ENCODE peak calls at places on chromosome 11, in seven cellular contexts. I is transverse colon; Q is HAP-1; N is CD8-positive, alpha-beta T cell; Z is neuronal stem cell; H is ovary; A is CD4-positive, alpha-beta memory T cell. G is an unnamed sample. For H3K9me3, the result is how much of the 10 kb centered on the place peaks cover.

GRCh38 chr11:19027829-19028595 is 32.5 kb downstream of the MRGPRX2 start:
- DNase-seq in I (no peak), Q (no peak), N (no peak), Z (no peak), H (no peak), A (no peak), G (no peak)

GRCh38 chr11:104795511-104796213 is 102.6 kb downstream of the CASP12 start:
- DNase-seq in I (no peak), Q (no peak), N (no peak), Z (no peak), H (no peak), A (no peak), G (no peak)

GRCh38 chr11:105968021-105968697 is 53.9 kb downstream of the MSANTD4 start:
- DNase-seq in I (no peak), Q (no peak), N (no peak), Z (no peak), H (no peak), A (no peak), G (no peak)

GRCh38 chr11:122104381-122104780 is 11.6 kb downstream of the BLID start:
- DNase-seq in I (no peak), Q (no peak), N (no peak), Z (no peak), H (no peak), A (no peak), G (no peak)

GRCh38 chr11:17401841-17402240 is 13.4 kb upstream of the KCNJ11 start:
- DNase-seq in I (no peak), Q (no peak), N (no peak), Z (no peak), H (no peak), A (no peak), G (no peak)

GRCh38 chr11:78525720-78526119 is 48.9 kb downstream of the NARS2 start:
- DNase-seq in I (no peak), Q (no peak), N (no peak), Z (no peak), H (no peak), A (no peak), G (no peak)

GRCh38 chr11:66187453-66187852 is 81.0 kb upstream of the RAB1B start:
- DNase-seq in I (no peak), Q (no peak), N (no peak), Z (no peak), H (no peak), A (no peak), G (no peak)

GRCh38 chr11:62061356-62062222 is 62.2 kb upstream of the INCENP start:
- DNase-seq in I (no peak), Q (no peak), N (no peak), Z (no peak), H (no peak), A (no peak), G (no peak)

GRCh38 chr11:84019576-84020194 is 733.5 kb upstream of the CCDC90B start:
- DNase-seq in I (no peak), Q (no peak), N (no peak), Z (no peak), H (no peak), A (no peak), G (no peak)

GRCh38 chr11:96154802-96155520 is 188.0 kb downstream of the MAML2 start:
- DNase-seq in I (no peak), Q (no peak), N (no peak), Z (no peak), H (no peak), A (no peak), G (no peak)

GRCh38 chr11:78933361-78933760 is 358.7 kb upstream of the NARS2 start:
- DNase-seq in I (no peak), Q (no peak), N (no peak), Z (no peak), H (no peak), A (no peak), G (no peak)

GRCh38 chr11:92888701-92889100 is 80.8 kb upstream of the MTNR1B start:
- DNase-seq in I (no peak), Q (no peak), N (no peak), Z (no peak), H (no peak), A (no peak), G (no peak)

GRCh38 chr11:60872952-60873524 is 5.7 kb downstream of the ZP1 start:
- DNase-seq in I (peak), Q (no peak), N (peak), Z (no peak), H (no peak), A (peak), G (no peak)

GRCh38 chr11:62680825-62681240 is 2.0 kb upstream of the UBXN1 start:
- DNase-seq in I (peak), Q (peak), N (peak), Z (no peak), H (no peak), A (peak), G (no peak)

GRCh38 chr11:33732176-33732575 is 4.0 kb downstream of the CD59 start:
- DNase-seq in I (no peak), Q (no peak), N (no peak), Z (no peak), H (no peak), A (no peak), G (no peak)

GRCh38 chr11:844693-845644 is 2.3 kb downstream of the TSPAN4 start:
- DNase-seq in I (peak), Q (peak), N (no peak), Z (no peak), H (peak), A (no peak), G (no peak)

GRCh38 chr11:5004429-5005274 is 10.0 kb downstream of the OR51L1 start:
- DNase-seq in I (peak), Q (peak), N (no peak), Z (peak), H (peak), A (no peak), G (no peak)

DNA sequence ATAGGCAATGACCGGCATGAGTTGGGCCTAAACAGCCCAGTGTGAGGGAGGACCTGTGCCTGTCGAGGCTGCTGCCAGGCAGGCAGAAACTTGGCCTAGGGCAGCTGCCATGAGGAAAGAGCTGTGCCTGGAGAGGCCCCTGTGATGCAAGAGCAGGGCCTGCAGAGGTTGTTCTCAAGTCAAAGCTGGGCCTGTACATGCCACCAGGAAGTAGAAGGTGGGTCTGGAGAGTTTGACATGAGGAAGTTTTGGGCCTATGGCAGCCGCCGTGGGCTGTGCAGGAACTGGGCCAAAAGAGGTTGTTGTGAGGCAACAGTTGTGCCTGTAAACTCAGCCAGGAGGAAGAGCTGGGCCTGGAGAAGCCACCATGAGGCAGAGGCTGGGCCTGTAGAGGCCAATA is 43.2 kb downstream of the OR4C45 start:
- DNase-seq in I (no peak), Q (no peak), N (no peak), Z (no peak), H (no peak), A (no peak), G (no peak)
- H3K9me3 ChIP-seq in I (under half), Q (under half), N (under half), Z (under half), H (under half), A (under half), G (under half)

GRCh38 chr11:130675917-130676316 is 227.5 kb downstream of the ADAMTS15 start:
- DNase-seq in I (no peak), Q (no peak), N (no peak), Z (no peak), H (no peak), A (no peak), G (no peak)

GRCh38 chr11:130675456-130675855 is 227.0 kb downstream of the ADAMTS15 start:
- DNase-seq in I (peak), Q (no peak), N (no peak), Z (no peak), H (no peak), A (no peak), G (no peak)

GRCh38 chr11:130674686-130675085 is 226.2 kb downstream of the ADAMTS15 start:
- DNase-seq in I (no peak), Q (no peak), N (no peak), Z (no peak), H (no peak), A (no peak), G (no peak)

GRCh38 chr11:130679247-130679646 is 230.8 kb downstream of the ADAMTS15 start:
- DNase-seq in I (no peak), Q (no peak), N (no peak), Z (no peak), H (no peak), A (no peak), G (no peak)

DNA sequence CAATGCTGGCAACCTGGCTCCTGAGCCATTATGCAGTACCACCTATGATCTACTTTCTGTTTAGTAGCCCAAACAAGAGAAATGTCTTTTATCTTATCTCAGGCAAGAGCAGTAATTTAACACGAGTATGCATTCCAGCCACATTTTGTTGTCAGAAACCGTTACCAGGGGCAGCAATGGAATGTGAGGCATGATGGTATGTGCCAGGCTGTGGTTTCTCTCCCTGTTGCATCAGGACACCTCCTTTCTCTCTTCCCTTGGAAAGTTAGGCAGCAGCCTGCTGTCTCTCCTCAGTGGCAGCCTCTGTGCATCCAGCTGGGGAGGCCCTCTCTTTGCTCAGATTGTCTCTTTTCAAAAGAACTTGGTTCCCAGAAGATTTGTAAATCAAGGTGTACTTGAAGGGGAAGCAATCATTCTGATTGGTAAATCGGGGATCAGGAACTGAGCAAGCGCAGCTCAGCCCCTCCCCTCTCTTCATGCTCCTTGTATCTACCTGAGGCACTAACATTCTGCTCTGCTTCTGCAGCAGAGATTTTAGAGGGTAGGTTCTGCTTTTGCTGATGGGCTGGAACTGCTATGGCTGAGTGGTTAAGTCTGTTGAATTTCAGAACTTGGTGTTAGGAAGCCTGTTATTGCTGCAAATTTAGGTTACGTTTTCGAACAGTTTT is 229.2 kb downstream of the ADAMTS15 start:
- DNase-seq in I (no peak), Q (no peak), N (no peak), Z (no peak), H (no peak), A (no peak), G (no peak)
- H3K9me3 ChIP-seq in I (under half), Q (under half), N (under half), Z (under half), H (under half), A (under half), G (under half)

GRCh38 chr11:45157247-45158209 is 11.1 kb downstream of the PRDM11 start:
- DNase-seq in I (no peak), Q (no peak), N (no peak), Z (no peak), H (no peak), A (no peak), G (no peak)
- H3K9me3 ChIP-seq in I (under half), Q (under half), N (under half), Z (under half), H (under half), A (under half), G (under half)

DNA sequence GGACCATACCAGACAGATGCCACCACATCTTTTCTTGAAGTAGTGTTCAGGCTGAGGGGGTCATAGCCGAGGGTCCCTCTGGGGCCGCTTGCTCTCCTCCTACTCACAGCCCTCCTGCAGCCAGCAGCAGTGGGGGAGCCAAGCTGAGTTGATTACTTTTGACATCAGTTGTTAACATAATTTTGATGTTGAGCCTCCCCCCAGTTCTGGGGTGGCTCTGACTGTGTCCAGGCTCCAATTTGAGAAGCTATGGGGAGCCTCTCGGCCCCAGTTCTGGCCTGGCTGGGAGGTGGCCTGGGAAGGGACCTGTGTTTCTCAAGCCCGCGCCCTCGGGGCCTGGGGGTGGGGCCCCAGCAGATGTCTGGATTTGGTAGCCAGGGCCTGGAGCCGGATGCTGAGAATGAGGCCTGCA is 48.0 kb downstream of the KCNQ1OT1 start:
- DNase-seq in I (no peak), Q (no peak), N (no peak), Z (no peak), H (no peak), A (no peak), G (no peak)
- H3K9me3 ChIP-seq in I (under half), Q (under half), N (under half), Z (under half), H (under half), A (under half), G (under half)

GRCh38 chr11:35944503-35945136 is 758 bp downstream of the LDLRAD3 start:
- DNase-seq in I (no peak), Q (peak), N (no peak), Z (no peak), H (peak), A (no peak), G (no peak)

GRCh38 chr11:35946766-35947165 is 2.9 kb downstream of the LDLRAD3 start:
- DNase-seq in I (no peak), Q (no peak), N (no peak), Z (no peak), H (no peak), A (no peak), G (no peak)

GRCh38 chr11:35943761-35944502 is at the start of gene LDLRAD3:
- DNase-seq in I (peak), Q (peak), N (peak), Z (peak), H (peak), A (peak), G (no peak)

GRCh38 chr11:35943294-35943693 is 568 bp upstream of the LDLRAD3 start:
- DNase-seq in I (no peak), Q (no peak), N (no peak), Z (no peak), H (no peak), A (no peak), G (no peak)

DNA sequence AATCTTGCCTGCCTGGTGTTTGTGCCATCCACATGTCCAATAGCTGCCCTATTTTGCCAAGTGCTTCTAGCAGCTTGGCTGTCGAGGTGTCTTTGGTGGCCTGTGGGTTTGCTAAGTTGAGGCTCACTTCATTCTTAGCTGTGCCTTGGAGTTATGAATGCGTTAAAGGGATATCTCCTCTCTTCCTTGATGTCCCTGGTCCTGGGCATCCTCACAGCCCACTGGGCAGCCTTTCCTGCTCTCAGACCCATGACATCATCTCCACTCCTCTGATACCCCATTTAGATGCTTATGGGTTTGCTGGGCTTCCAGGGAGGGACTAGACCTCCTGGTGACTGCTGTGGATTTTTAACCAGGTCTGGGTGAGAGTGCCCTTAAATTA is 1.3 kb downstream of the LDLRAD3 start:
- DNase-seq in I (no peak), Q (no peak), N (no peak), Z (no peak), H (no peak), A (no peak), G (no peak)
- H3K9me3 ChIP-seq in I (under half), Q (under half), N (under half), Z (under half), H (under half), A (under half), G (under half)

GRCh38 chr11:134625631-134626030 is 213.6 kb upstream of the B3GAT1 start:
- DNase-seq in I (no peak), Q (no peak), N (no peak), Z (no peak), H (no peak), A (no peak), G (no peak)
- H3K9me3 ChIP-seq in I (under half), Q (under half), N (under half), Z (under half), H (under half), A (under half), G (under half)